ENCODE peak calls at places on chromosome 20, in four cellular contexts. K is cardiac muscle cell; E is amniotic stem cell; M is CD8-positive, alpha-beta memory T cell. P is an unnamed sample.
A peak's percentile ranks its signal among the peaks of the same experiment; 100 is the strongest.

GRCh38 chr20:10553326-10553984 is 118.3 kb downstream of the SLX4IP start:
- DNase-seq in K (peak; percentile 84), E (peak; percentile 50), M (no peak), P (peak; percentile 42)

GRCh38 chr20:50734730-50735679 is 3.6 kb downstream of the PARD6B start:
- DNase-seq in K (no peak), E (no peak), M (no peak), P (no peak)

GRCh38 chr20:43983359-43983758 is 68.7 kb downstream of the TOX2 start:
- DNase-seq in K (no peak), E (no peak), M (no peak), P (peak; percentile 55)

GRCh38 chr20:14991023-14991422 is 653.6 kb upstream of the FLRT3 start:
- DNase-seq in K (peak; percentile 2), E (no peak), M (no peak), P (no peak)

GRCh38 chr20:17648782-17649730 is 33.0 kb downstream of the RRBP1 start:
- DNase-seq in K (no peak), E (no peak), M (no peak), P (peak; percentile 54)

GRCh38 chr20:18694071-18694470 is 106.2 kb downstream of the DTD1 start:
- DNase-seq in K (no peak), E (no peak), M (no peak), P (no peak)

GRCh38 chr20:20690676-20691476 is 21.6 kb downstream of the RALGAPA2 start:
- DNase-seq in K (peak; percentile 16), E (no peak), M (no peak), P (no peak)

GRCh38 chr20:31862506-31862905 is 7.8 kb downstream of the DUSP15 start:
- DNase-seq in K (no peak), E (no peak), M (no peak), P (no peak)

GRCh38 chr20:62835931-62836861 is 19.3 kb downstream of the COL9A3 start:
- DNase-seq in K (no peak), E (no peak), M (peak; percentile 33), P (no peak)

GRCh38 chr20:50992733-50993457 is 30.0 kb downstream of the KCNG1 start:
- DNase-seq in K (peak; percentile 83), E (peak; percentile 5), M (no peak), P (peak; percentile 86)

GRCh38 chr20:18613553-18613952 is 25.7 kb downstream of the DTD1 start:
- DNase-seq in K (no peak), E (no peak), M (no peak), P (no peak)

P was measured in HEK293T.